ENCODE peak calls at places on chromosome 19, in seven cellular contexts. One of them, this sample, is unnamed. For H3K4me1, the result is how much of the 10 kb centered on the place peaks cover.

GRCh38 chr19:37332839-37333238 is 38.1 kb upstream of the ZNF527 start:
- DNase-seq in fibroblast of lung: no peak
- DNase-seq in colonic mucosa: no peak
- DNase-seq in right cardiac atrium: no peak
- DNase-seq in stomach: no peak
- DNase-seq in BE2C: no peak
- DNase-seq in left ventricle myocardium inferior: no peak
- DNase-seq in this sample: no peak

GRCh38 chr19:36916991-36917390 is 859 bp downstream of the ZNF568 start:
- DNase-seq in fibroblast of lung: peak
- DNase-seq in colonic mucosa: no peak
- DNase-seq in right cardiac atrium: peak
- DNase-seq in stomach: no peak
- DNase-seq in BE2C: no peak
- DNase-seq in left ventricle myocardium inferior: no peak
- DNase-seq in this sample: no peak

GRCh38 chr19:3075605-3076431 is 13.5 kb upstream of the TLE5 start:
- DNase-seq in fibroblast of lung: no peak
- DNase-seq in colonic mucosa: peak
- DNase-seq in right cardiac atrium: peak
- DNase-seq in stomach: peak
- DNase-seq in BE2C: peak
- DNase-seq in left ventricle myocardium inferior: peak
- DNase-seq in this sample: peak

GRCh38 chr19:38606131-38606530 is 11.6 kb downstream of the MAP4K1 start:
- DNase-seq in fibroblast of lung: no peak
- DNase-seq in colonic mucosa: no peak
- DNase-seq in right cardiac atrium: no peak
- DNase-seq in stomach: no peak
- DNase-seq in BE2C: no peak
- DNase-seq in left ventricle myocardium inferior: no peak
- DNase-seq in this sample: no peak

GRCh38 chr19:55489711-55490477 is 1.7 kb downstream of the SSC5D start:
- DNase-seq in fibroblast of lung: no peak
- DNase-seq in colonic mucosa: no peak
- DNase-seq in right cardiac atrium: no peak
- DNase-seq in stomach: no peak
- DNase-seq in BE2C: peak
- DNase-seq in left ventricle myocardium inferior: no peak
- DNase-seq in this sample: no peak

GRCh38 chr19:42538841-42539709 is 10.8 kb upstream of the CEACAM1 start:
- DNase-seq in fibroblast of lung: no peak
- DNase-seq in colonic mucosa: no peak
- DNase-seq in right cardiac atrium: no peak
- DNase-seq in stomach: no peak
- DNase-seq in BE2C: no peak
- DNase-seq in left ventricle myocardium inferior: no peak
- DNase-seq in this sample: no peak

GRCh38 chr19:40974633-40975037 is 16.4 kb upstream of the CYP2B6 start:
- DNase-seq in fibroblast of lung: peak
- DNase-seq in colonic mucosa: peak
- DNase-seq in right cardiac atrium: peak
- DNase-seq in stomach: peak
- DNase-seq in BE2C: peak
- DNase-seq in left ventricle myocardium inferior: peak
- DNase-seq in this sample: peak

GRCh38 chr19:3698386-3698950 is 1.8 kb downstream of the PIP5K1C start:
- DNase-seq in fibroblast of lung: no peak
- DNase-seq in colonic mucosa: no peak
- DNase-seq in right cardiac atrium: no peak
- DNase-seq in stomach: no peak
- DNase-seq in BE2C: no peak
- DNase-seq in left ventricle myocardium inferior: no peak
- DNase-seq in this sample: no peak

GRCh38 chr19:42424345-42424707 is 2.9 kb downstream of the LIPE start:
- DNase-seq in fibroblast of lung: no peak
- DNase-seq in colonic mucosa: no peak
- DNase-seq in right cardiac atrium: peak
- DNase-seq in stomach: no peak
- DNase-seq in BE2C: no peak
- DNase-seq in left ventricle myocardium inferior: no peak
- DNase-seq in this sample: no peak

GRCh38 chr19:10872551-10873107 is 1.3 kb downstream of the CARM1 start:
- DNase-seq in fibroblast of lung: no peak
- DNase-seq in colonic mucosa: no peak
- DNase-seq in right cardiac atrium: no peak
- DNase-seq in stomach: no peak
- DNase-seq in BE2C: no peak
- DNase-seq in left ventricle myocardium inferior: no peak
- DNase-seq in this sample: no peak

GRCh38 chr19:36577271-36577996 is 4.3 kb upstream of the ZNF529 start:
- DNase-seq in fibroblast of lung: peak
- DNase-seq in colonic mucosa: no peak
- DNase-seq in right cardiac atrium: no peak
- DNase-seq in stomach: no peak
- DNase-seq in BE2C: no peak
- DNase-seq in left ventricle myocardium inferior: no peak
- DNase-seq in this sample: no peak

GRCh38 chr19:38691938-38692457 is 44.5 kb downstream of the ACTN4 start:
- DNase-seq in fibroblast of lung: peak
- DNase-seq in colonic mucosa: no peak
- DNase-seq in right cardiac atrium: peak
- DNase-seq in stomach: no peak
- DNase-seq in BE2C: peak
- DNase-seq in left ventricle myocardium inferior: no peak
- DNase-seq in this sample: peak

GRCh38 chr19:56622374-56622773 is 20.6 kb upstream of the SMIM17 start:
- DNase-seq in fibroblast of lung: no peak
- DNase-seq in colonic mucosa: no peak
- DNase-seq in right cardiac atrium: no peak
- DNase-seq in stomach: no peak
- DNase-seq in BE2C: no peak
- DNase-seq in left ventricle myocardium inferior: no peak
- DNase-seq in this sample: no peak

GRCh38 chr19:46860846-46861690 is at the start of gene ARHGAP35:
- DNase-seq in fibroblast of lung: no peak
- DNase-seq in colonic mucosa: peak
- DNase-seq in right cardiac atrium: peak
- DNase-seq in stomach: no peak
- DNase-seq in BE2C: no peak
- DNase-seq in left ventricle myocardium inferior: no peak
- DNase-seq in this sample: peak

GRCh38 chr19:33616857-33617256 is 4.9 kb upstream of the CHST8 start:
- DNase-seq in fibroblast of lung: no peak
- DNase-seq in colonic mucosa: no peak
- DNase-seq in right cardiac atrium: no peak
- DNase-seq in stomach: no peak
- DNase-seq in BE2C: no peak
- DNase-seq in left ventricle myocardium inferior: no peak
- DNase-seq in this sample: no peak

GRCh38 chr19:28841531-28841930 is 371.4 kb downstream of the UQCRFS1 start:
- DNase-seq in fibroblast of lung: no peak
- DNase-seq in colonic mucosa: no peak
- DNase-seq in right cardiac atrium: no peak
- DNase-seq in stomach: no peak
- DNase-seq in BE2C: no peak
- DNase-seq in left ventricle myocardium inferior: no peak
- DNase-seq in this sample: no peak

DNA sequence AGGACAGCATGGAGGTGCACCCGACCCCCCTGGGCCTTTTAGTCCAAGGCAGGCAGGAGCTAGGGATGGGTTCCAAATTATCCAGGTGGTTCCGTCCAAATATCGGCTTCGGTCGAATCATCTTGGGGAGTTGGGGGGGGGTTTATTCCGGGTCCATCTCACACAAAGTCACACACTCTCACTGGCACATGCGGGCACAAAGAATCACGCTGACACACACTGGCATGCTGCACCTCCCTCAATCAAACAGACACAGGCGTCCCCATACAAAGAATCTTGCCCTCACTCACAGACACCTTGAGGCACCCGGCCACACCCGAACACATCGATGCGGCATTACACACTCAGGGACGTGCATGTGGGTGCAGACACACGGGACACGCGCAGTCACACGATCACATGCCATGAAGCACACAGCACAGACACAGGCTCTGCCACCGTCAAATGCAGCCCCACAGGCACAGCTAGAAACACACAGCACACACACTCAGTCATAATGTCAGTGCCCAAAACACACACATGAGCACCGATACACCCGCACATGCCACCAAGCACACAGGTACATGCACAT is 7.8 kb downstream of the NFIX start:
- DNase-seq in fibroblast of lung: no peak
- DNase-seq in colonic mucosa: peak
- DNase-seq in right cardiac atrium: peak
- DNase-seq in stomach: no peak
- DNase-seq in BE2C: no peak
- DNase-seq in left ventricle myocardium inferior: no peak
- DNase-seq in this sample: no peak
- H3K4me1 ChIP-seq in fibroblast of lung: under half
- H3K4me1 ChIP-seq in colonic mucosa: under half
- H3K4me1 ChIP-seq in right cardiac atrium: under half
- H3K4me1 ChIP-seq in stomach: half or more
- H3K4me1 ChIP-seq in BE2C: under half
- H3K4me1 ChIP-seq in left ventricle myocardium inferior: half or more
- H3K4me1 ChIP-seq in this sample: under half

GRCh38 chr19:48965033-48965805 is at the start of gene FTL:
- DNase-seq in fibroblast of lung: peak
- DNase-seq in colonic mucosa: peak
- DNase-seq in right cardiac atrium: peak
- DNase-seq in stomach: peak
- DNase-seq in BE2C: peak
- DNase-seq in left ventricle myocardium inferior: peak
- DNase-seq in this sample: peak

GRCh38 chr19:48962849-48963165 is 2.3 kb upstream of the FTL start:
- DNase-seq in fibroblast of lung: no peak
- DNase-seq in colonic mucosa: no peak
- DNase-seq in right cardiac atrium: no peak
- DNase-seq in stomach: no peak
- DNase-seq in BE2C: no peak
- DNase-seq in left ventricle myocardium inferior: no peak
- DNase-seq in this sample: no peak

GRCh38 chr19:48964205-48965032 is 690 bp upstream of the FTL start:
- DNase-seq in fibroblast of lung: peak
- DNase-seq in colonic mucosa: peak
- DNase-seq in right cardiac atrium: no peak
- DNase-seq in stomach: peak
- DNase-seq in BE2C: no peak
- DNase-seq in left ventricle myocardium inferior: peak
- DNase-seq in this sample: no peak

GRCh38 chr19:48962029-48962848 is 2.9 kb upstream of the FTL start:
- DNase-seq in fibroblast of lung: no peak
- DNase-seq in colonic mucosa: peak
- DNase-seq in right cardiac atrium: peak
- DNase-seq in stomach: peak
- DNase-seq in BE2C: no peak
- DNase-seq in left ventricle myocardium inferior: peak
- DNase-seq in this sample: peak

DNA sequence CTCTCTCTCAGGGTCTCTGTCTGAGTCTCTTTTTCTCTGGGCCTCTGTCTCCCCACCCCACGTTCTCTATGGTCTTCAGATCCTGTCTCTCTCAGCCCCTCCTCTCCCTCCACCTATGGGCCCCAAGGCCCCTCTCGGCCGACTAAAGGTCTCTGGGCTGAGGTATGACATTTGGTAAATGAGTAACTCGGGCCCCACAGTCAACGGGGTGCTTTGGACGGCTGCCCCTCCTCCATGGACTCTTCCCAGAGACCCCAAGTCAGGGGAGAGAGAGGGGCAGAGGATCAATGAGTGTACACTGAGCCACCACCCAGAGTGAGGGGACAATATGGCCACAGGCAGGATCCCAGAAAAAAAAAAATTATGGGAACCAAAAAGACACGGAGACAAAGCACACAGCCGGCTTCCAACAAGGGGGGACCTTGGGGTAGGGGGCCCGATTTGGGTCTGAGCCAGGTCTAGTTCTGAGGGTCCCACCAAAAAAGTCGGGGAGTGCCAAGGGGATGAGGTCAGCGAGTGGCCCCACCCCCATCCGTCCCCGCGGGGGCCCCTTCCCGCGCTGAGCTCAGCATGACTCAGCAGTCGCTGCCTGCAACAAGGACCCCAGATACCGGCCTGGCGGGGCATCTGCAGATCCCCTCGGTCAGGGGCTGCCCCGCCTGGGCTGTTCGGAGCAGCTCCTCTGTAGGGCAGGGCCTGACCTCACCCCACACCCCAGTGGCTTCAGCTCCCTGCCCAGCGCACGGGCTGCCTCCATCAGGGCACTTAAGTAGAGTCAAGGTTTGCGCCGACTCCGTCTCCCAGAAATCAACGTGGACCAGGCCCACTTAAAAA is 1.5 kb upstream of the FTL start:
- DNase-seq in fibroblast of lung: peak
- DNase-seq in colonic mucosa: peak
- DNase-seq in right cardiac atrium: peak
- DNase-seq in stomach: peak
- DNase-seq in BE2C: peak
- DNase-seq in left ventricle myocardium inferior: peak
- DNase-seq in this sample: peak
- H3K4me1 ChIP-seq in fibroblast of lung: under half
- H3K4me1 ChIP-seq in colonic mucosa: under half
- H3K4me1 ChIP-seq in right cardiac atrium: under half
- H3K4me1 ChIP-seq in stomach: half or more
- H3K4me1 ChIP-seq in BE2C: under half
- H3K4me1 ChIP-seq in left ventricle myocardium inferior: half or more
- H3K4me1 ChIP-seq in this sample: under half

GRCh38 chr19:18501832-18502231 is 20.0 kb downstream of the ELL start:
- DNase-seq in fibroblast of lung: no peak
- DNase-seq in colonic mucosa: no peak
- DNase-seq in right cardiac atrium: peak
- DNase-seq in stomach: peak
- DNase-seq in BE2C: no peak
- DNase-seq in left ventricle myocardium inferior: peak
- DNase-seq in this sample: no peak

GRCh38 chr19:18502236-18502632 is 19.6 kb downstream of the ELL start:
- DNase-seq in fibroblast of lung: no peak
- DNase-seq in colonic mucosa: no peak
- DNase-seq in right cardiac atrium: no peak
- DNase-seq in stomach: no peak
- DNase-seq in BE2C: no peak
- DNase-seq in left ventricle myocardium inferior: no peak
- DNase-seq in this sample: peak

GRCh38 chr19:18500820-18501219 is 21.1 kb downstream of the ELL start:
- DNase-seq in fibroblast of lung: no peak
- DNase-seq in colonic mucosa: no peak
- DNase-seq in right cardiac atrium: peak
- DNase-seq in stomach: peak
- DNase-seq in BE2C: no peak
- DNase-seq in left ventricle myocardium inferior: peak
- DNase-seq in this sample: peak

GRCh38 chr19:18500376-18500775 is 21.5 kb downstream of the ELL start:
- DNase-seq in fibroblast of lung: no peak
- DNase-seq in colonic mucosa: no peak
- DNase-seq in right cardiac atrium: peak
- DNase-seq in stomach: no peak
- DNase-seq in BE2C: no peak
- DNase-seq in left ventricle myocardium inferior: peak
- DNase-seq in this sample: no peak

GRCh38 chr19:18501351-18501750 is 20.5 kb downstream of the ELL start:
- DNase-seq in fibroblast of lung: no peak
- DNase-seq in colonic mucosa: no peak
- DNase-seq in right cardiac atrium: no peak
- DNase-seq in stomach: no peak
- DNase-seq in BE2C: no peak
- DNase-seq in left ventricle myocardium inferior: no peak
- DNase-seq in this sample: no peak
- H3K4me1 ChIP-seq in fibroblast of lung: under half
- H3K4me1 ChIP-seq in colonic mucosa: under half
- H3K4me1 ChIP-seq in right cardiac atrium: half or more
- H3K4me1 ChIP-seq in stomach: half or more
- H3K4me1 ChIP-seq in BE2C: under half
- H3K4me1 ChIP-seq in left ventricle myocardium inferior: half or more
- H3K4me1 ChIP-seq in this sample: half or more

GRCh38 chr19:1227655-1228054 is 10.2 kb downstream of the CBARP start:
- DNase-seq in fibroblast of lung: no peak
- DNase-seq in colonic mucosa: peak
- DNase-seq in right cardiac atrium: no peak
- DNase-seq in stomach: peak
- DNase-seq in BE2C: no peak
- DNase-seq in left ventricle myocardium inferior: no peak
- DNase-seq in this sample: no peak
- H3K4me1 ChIP-seq in fibroblast of lung: under half
- H3K4me1 ChIP-seq in colonic mucosa: under half
- H3K4me1 ChIP-seq in right cardiac atrium: under half
- H3K4me1 ChIP-seq in stomach: under half
- H3K4me1 ChIP-seq in BE2C: under half
- H3K4me1 ChIP-seq in left ventricle myocardium inferior: under half
- H3K4me1 ChIP-seq in this sample: under half